ENCODE peak calls at places on chromosomes 13 and 19, in seven cellular contexts. B is A549, U is tibial nerve, I is right lobe of liver, H is RWPE1, C is cardiac muscle cell, Z is adrenal gland. M is an unnamed sample.

GRCh38 chr19:13181747-13182388 is 31.7 kb downstream of the IER2 start:
- DNase-seq in H (no peak), I (no peak), C (peak; percentile 85), B (no peak), Z (peak; percentile 84), U (peak; percentile 50), M (peak; percentile 70)

GRCh38 chr19:17041994-17042393 is 15.4 kb upstream of the CPAMD8 start:
- DNase-seq in B (no peak), Z (peak; percentile 28), H (no peak), U (no peak), I (no peak), C (peak; percentile 63), M (no peak)

GRCh38 chr13:99307648-99308339 is 595 bp upstream of the GPR183 start:
- DNase-seq in Z (no peak), U (no peak), C (peak; percentile 61), I (no peak), B (no peak), H (peak; percentile 21), M (no peak)

GRCh38 chr13:80408270-80408669 is 67.3 kb upstream of the SPRY2 start:
- DNase-seq in B (no peak), I (no peak), C (no peak), Z (no peak), U (no peak), H (no peak), M (no peak)

GRCh38 chr19:8132858-8133458 is 16.4 kb downstream of the FBN3 start:
- DNase-seq in H (no peak), U (no peak), B (no peak), C (no peak), Z (no peak), I (no peak), M (no peak)

GRCh38 chr13:46146898-46147297 is 35.1 kb downstream of the LCP1 start:
- DNase-seq in U (no peak), I (no peak), Z (peak; percentile 51), C (peak; percentile 42), H (peak; percentile 27), B (no peak), M (peak; percentile 21)

GRCh38 chr13:60755380-60756163 is 358.6 kb downstream of the TDRD3 start:
- DNase-seq in Z (no peak), U (no peak), H (no peak), C (no peak), B (no peak), I (no peak), M (no peak)

GRCh38 chr13:48235100-48235813 is 2.3 kb downstream of the ITM2B start:
- DNase-seq in H (no peak), C (peak; percentile 44), Z (peak; percentile 39), U (no peak), B (no peak), I (no peak), M (peak; percentile 62)

GRCh38 chr19:39409886-39410619 is 2.4 kb upstream of the PLEKHG2 start:
- DNase-seq in U (peak; percentile 73), H (no peak), C (peak; percentile 93), Z (peak; percentile 73), I (peak; percentile 88), B (no peak), M (peak; percentile 84)

GRCh38 chr13:107329991-107330390 is 762.1 kb upstream of the ARGLU1 start:
- DNase-seq in U (no peak), I (no peak), C (peak; percentile 22), Z (no peak), H (no peak), B (no peak), M (no peak)

GRCh38 chr19:53078668-53079067 is 24.6 kb downstream of the ZNF160 start:
- DNase-seq in H (no peak), B (no peak), Z (no peak), I (no peak), C (no peak), U (no peak), M (no peak)

GRCh38 chr19:53079313-53079924 is 23.8 kb downstream of the ZNF160 start:
- DNase-seq in I (no peak), H (no peak), B (no peak), C (no peak), Z (no peak), U (no peak), M (no peak)

GRCh38 chr19:53082929-53083328 is 20.3 kb downstream of the ZNF160 start:
- DNase-seq in H (no peak), U (no peak), Z (no peak), I (no peak), C (no peak), B (no peak), M (no peak)

GRCh38 chr19:53076984-53077383 is 26.2 kb downstream of the ZNF160 start:
- DNase-seq in U (peak; percentile 16), C (peak; percentile 82), Z (peak; percentile 53), H (no peak), I (no peak), B (no peak), M (peak; percentile 78)
- TF ChIP-seq CTCF in U (peak; percentile 27), C (peak; percentile 87), Z (peak; percentile 75), H (no peak), I (peak; percentile 34), B (no peak), M (peak; percentile 29)

DNA sequence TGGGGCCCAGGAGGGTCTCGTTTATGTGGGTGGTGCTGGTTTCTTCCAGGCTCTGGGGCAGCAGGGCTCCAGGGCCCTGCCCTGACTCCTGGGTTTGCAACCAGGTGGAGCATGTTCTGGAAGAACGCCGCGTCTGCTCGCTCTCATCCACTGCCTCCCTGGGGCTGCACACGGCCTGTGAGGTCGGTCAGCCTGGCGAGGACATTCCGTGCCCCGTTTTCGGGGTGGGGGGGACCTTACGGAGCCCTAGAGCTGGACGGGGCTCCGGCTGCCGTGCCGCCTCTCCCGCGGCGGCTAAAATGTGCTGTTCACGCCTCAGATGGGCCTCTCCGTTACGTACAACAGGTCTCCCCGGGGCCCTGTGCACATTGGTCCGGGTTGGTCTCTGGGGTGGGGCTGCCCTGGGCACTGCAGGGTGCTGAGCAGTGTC is 3.3 kb downstream of the GNA11 start:
- DNase-seq in Z (no peak), B (no peak), I (no peak), H (no peak), U (no peak), C (no peak), M (peak; percentile 72)
- H3K27ac ChIP-seq in Z (peak overlapping the region; percentile 88), B (no peak overlapping the region), I (peak overlapping the region; percentile 76), H (peak overlapping the region; percentile 82), U (peak overlapping the region; percentile 87), C (no peak overlapping the region), M (peak overlapping the region; percentile 64)

GRCh38 chr19:2719910-2720776 is 1.0 kb downstream of the DIRAS1 start:
- DNase-seq in H (no peak), C (peak; percentile 17), Z (no peak), I (no peak), U (no peak), B (no peak), M (peak; percentile 48)
- TF ChIP-seq CTCF in H (no peak), C (no peak), Z (no peak), I (no peak), U (no peak), B (no peak), M (peak; percentile 12)

GRCh38 chr19:53657778-53658177 is 26.0 kb downstream of the DPRX start:
- DNase-seq in H (no peak), C (no peak), I (no peak), B (no peak), Z (no peak), U (no peak), M (no peak)

GRCh38 chr19:53655042-53655665 is 23.4 kb downstream of the DPRX start:
- DNase-seq in U (no peak), Z (no peak), H (no peak), I (no peak), C (no peak), B (no peak), M (no peak)

GRCh38 chr19:53659292-53659691 is 27.5 kb downstream of the DPRX start:
- DNase-seq in U (no peak), H (peak; percentile 11), Z (no peak), C (peak; percentile 1), B (no peak), I (no peak), M (peak; percentile 65)

GRCh38 chr19:53660584-53660983 is 28.8 kb downstream of the DPRX start:
- DNase-seq in C (no peak), B (no peak), H (no peak), U (no peak), I (no peak), Z (no peak), M (no peak)

DNA sequence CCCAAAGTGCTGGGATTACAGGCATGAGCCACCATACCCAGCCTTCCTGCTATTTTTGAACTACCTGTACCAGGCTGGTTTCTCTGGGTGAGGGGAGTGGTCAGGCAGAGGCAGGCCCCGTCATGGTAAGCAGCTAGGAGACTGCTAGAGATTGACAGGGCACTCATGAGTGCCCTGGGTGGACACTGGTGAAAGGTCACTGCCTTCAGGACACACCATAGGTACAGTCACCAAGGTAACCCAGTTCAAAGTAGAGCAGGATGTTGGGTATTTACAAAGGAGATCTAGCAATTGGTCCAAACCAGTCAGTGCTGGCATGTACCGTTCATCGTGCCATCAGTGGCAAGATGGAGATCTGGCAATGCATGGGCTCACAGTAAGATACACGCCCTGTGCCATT is 25.5 kb downstream of the DPRX start:
- DNase-seq in H (no peak), Z (no peak), C (no peak), I (no peak), B (no peak), U (no peak), M (no peak)
- H3K27ac ChIP-seq in H (no peak overlapping the region), Z (no peak overlapping the region), C (no peak overlapping the region), I (no peak overlapping the region), B (no peak overlapping the region), U (no peak overlapping the region), M (no peak overlapping the region)

GRCh38 chr13:51192348-51192747 is 29.9 kb upstream of the FAM124A start:
- DNase-seq in U (no peak), I (no peak), Z (no peak), B (no peak), C (peak; percentile 57), H (no peak), M (no peak)
- TF ChIP-seq CTCF in U (no peak), I (no peak), Z (no peak), B (no peak), C (no peak), H (no peak), M (no peak)

M was measured in testis.